ENCODE peak calls at places on chromosomes 6 and 20, in six cellular contexts. One of them, this sample, is unnamed.
A peak's percentile ranks its signal among the peaks of the same experiment; 100 is the strongest.

GRCh38 chr6:15061176-15061575 is 184.7 kb upstream of the JARID2 start:
- DNase-seq in endothelial cell of umbilical vein: no peak
- DNase-seq in kidney: no peak
- DNase-seq in substantia nigra: peak; percentile 5
- DNase-seq in effector memory CD4-positive, alpha-beta T cell: no peak
- DNase-seq in left ventricle myocardium inferior: no peak
- DNase-seq in this sample: no peak

GRCh38 chr6:138631566-138631965 is 132.3 kb upstream of the NHSL1 start:
- DNase-seq in left ventricle myocardium inferior: no peak
- DNase-seq in effector memory CD4-positive, alpha-beta T cell: no peak
- DNase-seq in kidney: no peak
- DNase-seq in substantia nigra: no peak
- DNase-seq in endothelial cell of umbilical vein: no peak
- DNase-seq in this sample: no peak

GRCh38 chr6:164370773-164371172 is 938.6 kb downstream of the C6orf118 start:
- DNase-seq in substantia nigra: no peak
- DNase-seq in effector memory CD4-positive, alpha-beta T cell: no peak
- DNase-seq in endothelial cell of umbilical vein: no peak
- DNase-seq in left ventricle myocardium inferior: no peak
- DNase-seq in kidney: no peak
- DNase-seq in this sample: no peak

GRCh38 chr6:16486661-16487060 is 248.3 kb downstream of the GMPR start:
- DNase-seq in kidney: no peak
- DNase-seq in effector memory CD4-positive, alpha-beta T cell: no peak
- DNase-seq in substantia nigra: no peak
- DNase-seq in left ventricle myocardium inferior: no peak
- DNase-seq in endothelial cell of umbilical vein: no peak
- DNase-seq in this sample: no peak

GRCh38 chr20:62702886-62703852 is 5.5 kb upstream of the NTSR1 start:
- DNase-seq in left ventricle myocardium inferior: no peak
- DNase-seq in kidney: no peak
- DNase-seq in substantia nigra: no peak
- DNase-seq in endothelial cell of umbilical vein: peak; percentile 92
- DNase-seq in effector memory CD4-positive, alpha-beta T cell: no peak
- DNase-seq in this sample: peak; percentile 86

GRCh38 chr6:107026965-107027364 is 1.0 kb upstream of the MTRES1 start:
- DNase-seq in substantia nigra: no peak
- DNase-seq in left ventricle myocardium inferior: no peak
- DNase-seq in effector memory CD4-positive, alpha-beta T cell: no peak
- DNase-seq in kidney: no peak
- DNase-seq in endothelial cell of umbilical vein: no peak
- DNase-seq in this sample: no peak

GRCh38 chr6:168372871-168373270 is 53.3 kb upstream of the DACT2 start:
- DNase-seq in effector memory CD4-positive, alpha-beta T cell: no peak
- DNase-seq in endothelial cell of umbilical vein: no peak
- DNase-seq in substantia nigra: no peak
- DNase-seq in left ventricle myocardium inferior: no peak
- DNase-seq in kidney: no peak
- DNase-seq in this sample: no peak

GRCh38 chr20:36544134-36545018 is 3.1 kb downstream of the MYL9 start:
- DNase-seq in left ventricle myocardium inferior: peak; percentile 70
- DNase-seq in effector memory CD4-positive, alpha-beta T cell: no peak
- DNase-seq in substantia nigra: no peak
- DNase-seq in endothelial cell of umbilical vein: peak; percentile 11
- DNase-seq in kidney: peak; percentile 52
- DNase-seq in this sample: no peak

GRCh38 chr20:51661609-51662178 is 106.5 kb downstream of the ATP9A start:
- DNase-seq in kidney: no peak
- DNase-seq in endothelial cell of umbilical vein: peak; percentile 79
- DNase-seq in effector memory CD4-positive, alpha-beta T cell: peak; percentile 27
- DNase-seq in substantia nigra: no peak
- DNase-seq in left ventricle myocardium inferior: no peak
- DNase-seq in this sample: no peak

GRCh38 chr6:52548999-52549398 is 27.9 kb downstream of the TRAM2 start:
- DNase-seq in kidney: no peak
- DNase-seq in endothelial cell of umbilical vein: no peak
- DNase-seq in substantia nigra: no peak
- DNase-seq in left ventricle myocardium inferior: no peak
- DNase-seq in effector memory CD4-positive, alpha-beta T cell: no peak
- DNase-seq in this sample: no peak

GRCh38 chr20:50844430-50845100 is 49.7 kb downstream of the BCAS4 start:
- DNase-seq in effector memory CD4-positive, alpha-beta T cell: no peak
- DNase-seq in kidney: peak; percentile 91
- DNase-seq in endothelial cell of umbilical vein: peak; percentile 63
- DNase-seq in left ventricle myocardium inferior: no peak
- DNase-seq in substantia nigra: no peak
- DNase-seq in this sample: no peak

GRCh38 chr6:53744321-53744720 is 50.5 kb upstream of the LRRC1 start:
- DNase-seq in endothelial cell of umbilical vein: no peak
- DNase-seq in substantia nigra: no peak
- DNase-seq in effector memory CD4-positive, alpha-beta T cell: no peak
- DNase-seq in kidney: no peak
- DNase-seq in left ventricle myocardium inferior: no peak
- DNase-seq in this sample: no peak

GRCh38 chr6:89258912-89259311 is 41.8 kb upstream of the GABRR1 start:
- DNase-seq in endothelial cell of umbilical vein: no peak
- DNase-seq in kidney: no peak
- DNase-seq in effector memory CD4-positive, alpha-beta T cell: no peak
- DNase-seq in left ventricle myocardium inferior: no peak
- DNase-seq in substantia nigra: no peak
- DNase-seq in this sample: no peak

GRCh38 chr6:49913656-49914055 is 47.3 kb upstream of the CRISP1 start:
- DNase-seq in substantia nigra: no peak
- DNase-seq in kidney: no peak
- DNase-seq in left ventricle myocardium inferior: no peak
- DNase-seq in effector memory CD4-positive, alpha-beta T cell: no peak
- DNase-seq in endothelial cell of umbilical vein: no peak
- DNase-seq in this sample: no peak

GRCh38 chr6:24919404-24919892 is 16.3 kb downstream of the RIPOR2 start:
- DNase-seq in endothelial cell of umbilical vein: no peak
- DNase-seq in effector memory CD4-positive, alpha-beta T cell: no peak
- DNase-seq in kidney: no peak
- DNase-seq in left ventricle myocardium inferior: no peak
- DNase-seq in substantia nigra: no peak
- DNase-seq in this sample: no peak

GRCh38 chr6:151209071-151209831 is 30.5 kb upstream of the AKAP12 start:
- DNase-seq in left ventricle myocardium inferior: no peak
- DNase-seq in endothelial cell of umbilical vein: peak; percentile 14
- DNase-seq in substantia nigra: no peak
- DNase-seq in kidney: no peak
- DNase-seq in effector memory CD4-positive, alpha-beta T cell: no peak
- DNase-seq in this sample: no peak

GRCh38 chr6:35470663-35471120 is 2.5 kb downstream of the RPL10A start:
- DNase-seq in left ventricle myocardium inferior: no peak
- DNase-seq in substantia nigra: no peak
- DNase-seq in kidney: no peak
- DNase-seq in endothelial cell of umbilical vein: no peak
- DNase-seq in effector memory CD4-positive, alpha-beta T cell: no peak
- DNase-seq in this sample: no peak

GRCh38 chr6:35469711-35470662 is 1.8 kb downstream of the RPL10A start:
- DNase-seq in endothelial cell of umbilical vein: peak; percentile 22
- DNase-seq in effector memory CD4-positive, alpha-beta T cell: no peak
- DNase-seq in left ventricle myocardium inferior: no peak
- DNase-seq in substantia nigra: no peak
- DNase-seq in kidney: peak; percentile 33
- DNase-seq in this sample: no peak

GRCh38 chr6:35473849-35474128 is 5.6 kb downstream of the RPL10A start:
- DNase-seq in kidney: no peak
- DNase-seq in substantia nigra: no peak
- DNase-seq in endothelial cell of umbilical vein: no peak
- DNase-seq in left ventricle myocardium inferior: no peak
- DNase-seq in effector memory CD4-positive, alpha-beta T cell: no peak
- DNase-seq in this sample: no peak

GRCh38 chr6:35473075-35473848 is 5.1 kb downstream of the RPL10A start:
- DNase-seq in kidney: no peak
- DNase-seq in effector memory CD4-positive, alpha-beta T cell: no peak
- DNase-seq in left ventricle myocardium inferior: no peak
- DNase-seq in substantia nigra: no peak
- DNase-seq in endothelial cell of umbilical vein: no peak
- DNase-seq in this sample: no peak

GRCh38 chr6:35471836-35472345 is 3.7 kb downstream of the RPL10A start:
- DNase-seq in endothelial cell of umbilical vein: no peak
- DNase-seq in left ventricle myocardium inferior: no peak
- DNase-seq in kidney: no peak
- DNase-seq in effector memory CD4-positive, alpha-beta T cell: no peak
- DNase-seq in substantia nigra: no peak
- DNase-seq in this sample: no peak
- H3K27ac ChIP-seq in endothelial cell of umbilical vein: no peak overlapping the region
- H3K27ac ChIP-seq in left ventricle myocardium inferior: peak overlapping the region; percentile 37
- H3K27ac ChIP-seq in kidney: peak overlapping the region; percentile 29
- H3K27ac ChIP-seq in effector memory CD4-positive, alpha-beta T cell: peak overlapping the region; percentile 14
- H3K27ac ChIP-seq in substantia nigra: no peak overlapping the region
- H3K27ac ChIP-seq in this sample: peak overlapping the region; percentile 5

DNA sequence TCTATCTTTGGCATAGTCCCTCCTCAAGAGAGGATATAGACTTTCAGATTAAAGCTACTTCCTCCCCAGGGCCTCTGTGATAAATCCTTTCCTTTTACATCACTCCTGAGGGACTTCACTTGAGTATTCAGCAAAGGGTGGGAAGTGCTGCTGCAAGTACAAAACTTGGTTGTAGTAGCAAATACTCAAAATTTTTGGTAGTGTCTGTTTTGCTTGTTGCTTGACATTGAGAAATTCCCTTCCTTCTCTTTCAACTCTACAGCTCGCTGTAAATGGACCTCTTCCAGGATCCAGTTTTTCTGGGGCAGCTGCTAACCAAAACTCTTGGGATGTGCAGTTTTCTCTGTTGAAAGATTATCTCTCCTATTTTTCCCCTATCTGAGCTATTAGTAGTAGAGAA is 471.9 kb downstream of the CD109 start:
- DNase-seq in endothelial cell of umbilical vein: no peak
- DNase-seq in kidney: no peak
- DNase-seq in substantia nigra: no peak
- DNase-seq in effector memory CD4-positive, alpha-beta T cell: no peak
- DNase-seq in left ventricle myocardium inferior: no peak
- DNase-seq in this sample: no peak
- H3K27ac ChIP-seq in endothelial cell of umbilical vein: no peak overlapping the region
- H3K27ac ChIP-seq in kidney: no peak overlapping the region
- H3K27ac ChIP-seq in substantia nigra: no peak overlapping the region
- H3K27ac ChIP-seq in effector memory CD4-positive, alpha-beta T cell: no peak overlapping the region
- H3K27ac ChIP-seq in left ventricle myocardium inferior: peak overlapping the region; percentile 39
- H3K27ac ChIP-seq in this sample: no peak overlapping the region

DNA sequence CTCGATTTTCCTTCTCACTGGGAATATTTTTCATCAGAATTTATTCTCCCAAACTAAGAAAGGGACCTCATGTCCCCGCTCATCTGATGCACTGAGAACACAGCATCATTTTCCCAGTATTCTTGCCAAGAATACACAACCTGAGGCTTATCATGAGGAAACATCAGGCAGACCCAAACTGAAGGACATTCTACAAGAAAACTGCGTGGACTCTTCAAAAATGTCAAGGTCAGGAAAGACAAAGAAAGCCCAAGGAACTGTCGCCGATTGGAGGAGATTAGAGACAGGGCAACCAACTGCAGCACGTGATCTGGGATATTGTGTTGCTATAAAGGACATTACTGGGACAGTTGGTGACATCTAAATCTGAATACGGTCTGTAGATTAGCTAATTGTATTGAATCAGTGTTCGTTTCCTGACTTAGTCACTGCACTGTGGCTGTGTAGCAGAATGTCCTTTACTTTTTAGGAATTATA is 72.3 kb downstream of the SNX5 start:
- DNase-seq in left ventricle myocardium inferior: no peak
- DNase-seq in substantia nigra: no peak
- DNase-seq in endothelial cell of umbilical vein: peak; percentile 90
- DNase-seq in kidney: no peak
- DNase-seq in effector memory CD4-positive, alpha-beta T cell: no peak
- DNase-seq in this sample: no peak
- H3K27ac ChIP-seq in left ventricle myocardium inferior: peak overlapping the region; percentile 91
- H3K27ac ChIP-seq in substantia nigra: peak overlapping the region; percentile 35
- H3K27ac ChIP-seq in endothelial cell of umbilical vein: peak overlapping the region; percentile 80
- H3K27ac ChIP-seq in kidney: peak overlapping the region; percentile 20
- H3K27ac ChIP-seq in effector memory CD4-positive, alpha-beta T cell: no peak overlapping the region
- H3K27ac ChIP-seq in this sample: no peak overlapping the region

DNA sequence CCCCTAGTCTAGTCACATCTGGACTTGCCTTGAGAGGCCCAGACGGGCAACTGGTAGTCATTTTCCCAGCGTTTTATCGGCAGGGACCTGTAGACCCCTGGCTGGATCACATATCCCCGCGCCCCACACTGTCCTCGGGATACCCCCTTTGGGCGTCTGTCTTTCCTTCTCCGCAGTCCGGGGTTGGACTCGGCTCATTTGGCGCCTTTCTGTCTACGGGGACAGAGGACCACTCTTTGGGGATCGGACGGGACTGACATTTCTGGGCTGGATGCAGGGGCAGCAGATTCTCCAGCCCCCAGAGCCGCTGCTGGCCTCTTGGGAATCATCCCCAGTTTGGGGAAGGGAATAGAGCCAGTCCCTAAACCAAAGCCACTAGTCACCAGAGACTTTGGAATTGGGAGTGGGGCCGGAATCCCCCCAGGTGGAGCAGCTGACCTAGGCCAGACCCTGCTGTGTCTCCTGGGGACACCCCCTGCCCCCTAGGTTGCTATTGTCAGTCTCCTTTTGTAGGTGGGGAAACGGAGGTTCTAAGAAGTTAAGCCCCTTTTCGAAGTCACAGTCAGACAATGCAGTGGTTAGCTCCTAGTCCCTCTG is 734 bp downstream of the FAM110A start:
- DNase-seq in kidney: peak; percentile 57
- DNase-seq in endothelial cell of umbilical vein: peak; percentile 20
- DNase-seq in effector memory CD4-positive, alpha-beta T cell: no peak
- DNase-seq in left ventricle myocardium inferior: no peak
- DNase-seq in substantia nigra: no peak
- DNase-seq in this sample: no peak
- H3K27ac ChIP-seq in kidney: peak overlapping the region; percentile 85
- H3K27ac ChIP-seq in endothelial cell of umbilical vein: peak overlapping the region; percentile 88
- H3K27ac ChIP-seq in effector memory CD4-positive, alpha-beta T cell: peak overlapping the region; percentile 92
- H3K27ac ChIP-seq in left ventricle myocardium inferior: peak overlapping the region; percentile 89
- H3K27ac ChIP-seq in substantia nigra: peak overlapping the region; percentile 68
- H3K27ac ChIP-seq in this sample: peak overlapping the region; percentile 82

GRCh38 chr6:146916435-146917015 is 287.7 kb upstream of the STXBP5 start:
- DNase-seq in kidney: no peak
- DNase-seq in endothelial cell of umbilical vein: no peak
- DNase-seq in left ventricle myocardium inferior: no peak
- DNase-seq in substantia nigra: no peak
- DNase-seq in effector memory CD4-positive, alpha-beta T cell: no peak
- DNase-seq in this sample: no peak
- H3K27ac ChIP-seq in kidney: no peak overlapping the region
- H3K27ac ChIP-seq in endothelial cell of umbilical vein: no peak overlapping the region
- H3K27ac ChIP-seq in left ventricle myocardium inferior: no peak overlapping the region
- H3K27ac ChIP-seq in substantia nigra: no peak overlapping the region
- H3K27ac ChIP-seq in effector memory CD4-positive, alpha-beta T cell: no peak overlapping the region
- H3K27ac ChIP-seq in this sample: peak overlapping the region; percentile 99